ENCODE peak calls at places on chromosomes 11 and 22, in four cellular contexts. Z is hypothalamus, W is anterior cingulate cortex, O is neuronal stem cell. V is an unnamed sample.

GRCh38 chr11:324131-324530 is 3.5 kb upstream of the IFITM3 start:
- DNase-seq in Z (no peak), W (no peak), O (no peak), V (no peak)

GRCh38 chr22:24106385-24107381 is 74.6 kb upstream of the SUSD2 start:
- DNase-seq in Z (no peak), W (no peak), O (no peak), V (no peak)

GRCh38 chr11:75911459-75911858 is 96.4 kb downstream of the UVRAG start:
- DNase-seq in Z (no peak), W (no peak), O (no peak), V (no peak)

GRCh38 chr11:8034604-8035224 is 46.3 kb upstream of the TUB start:
- DNase-seq in Z (no peak), W (no peak), O (no peak), V (no peak)

GRCh38 chr11:126615819-126616218 is 260.3 kb downstream of the ST3GAL4 start:
- DNase-seq in Z (no peak), W (no peak), O (no peak), V (no peak)

GRCh38 chr11:6249822-6250555 is 9.6 kb upstream of the CCKBR start:
- DNase-seq in Z (no peak), W (peak), O (no peak), V (no peak)

GRCh38 chr11:30830666-30831065 is 244.5 kb upstream of the MPPED2 start:
- DNase-seq in Z (no peak), W (no peak), O (no peak), V (no peak)

GRCh38 chr11:111598546-111598945 is 3.7 kb upstream of the SIK2 start:
- DNase-seq in Z (no peak), W (no peak), O (no peak), V (no peak)

GRCh38 chr11:71562120-71562519 is 3.2 kb upstream of the KRTAP5-10 start:
- DNase-seq in Z (no peak), W (no peak), O (no peak), V (no peak)

GRCh38 chr11:16986434-16987204 is 27.6 kb downstream of the PLEKHA7 start:
- DNase-seq in Z (no peak), W (no peak), O (no peak), V (no peak)

GRCh38 chr22:41280065-41280464 is 5.9 kb downstream of the RANGAP1 start:
- DNase-seq in Z (no peak), W (no peak), O (no peak), V (no peak)

GRCh38 chr22:46129390-46130041 is 20.8 kb upstream of the PPARA start:
- DNase-seq in Z (no peak), W (no peak), O (no peak), V (no peak)

GRCh38 chr11:77908835-77909234 is 85.6 kb downstream of the INTS4 start:
- DNase-seq in Z (no peak), W (no peak), O (no peak), V (no peak)

GRCh38 chr22:44202261-44202789 is 21.6 kb downstream of the PARVG start:
- DNase-seq in Z (no peak), W (no peak), O (no peak), V (no peak)

GRCh38 chr11:6319879-6320410 is 356 bp downstream of the CAVIN3 start:
- DNase-seq in Z (no peak), W (no peak), O (peak), V (no peak)

GRCh38 chr22:38313384-38313955 is 3.8 kb downstream of the CSNK1E start:
- DNase-seq in Z (peak), W (no peak), O (no peak), V (no peak)

GRCh38 chr11:72334651-72335050 is 90.7 kb upstream of the PHOX2A start:
- DNase-seq in Z (no peak), W (no peak), O (no peak), V (no peak)

GRCh38 chr11:5123802-5124521 is 14.2 kb downstream of the OR52A5 start:
- DNase-seq in Z (no peak), W (peak), O (peak), V (peak)

GRCh38 chr22:42258126-42258525 is 12.3 kb downstream of the TCF20 start:
- DNase-seq in Z (no peak), W (no peak), O (no peak), V (no peak)

GRCh38 chr11:67267188-67268035 is 1.1 kb downstream of the GRK2 start:
- DNase-seq in Z (no peak), W (no peak), O (no peak), V (no peak)

GRCh38 chr11:29272019-29272654 is 744.7 kb downstream of the KCNA4 start:
- DNase-seq in Z (no peak), W (no peak), O (no peak), V (no peak)

GRCh38 chr11:45489281-45489906 is 176.0 kb downstream of the CHST1 start:
- DNase-seq in Z (no peak), W (no peak), O (no peak), V (no peak)

GRCh38 chr11:125404136-125404810 is 91.8 kb downstream of the FEZ1 start:
- DNase-seq in Z (no peak), W (no peak), O (peak), V (no peak)

GRCh38 chr11:14669958-14670357 is 26.4 kb downstream of the PDE3B start:
- DNase-seq in Z (no peak), W (no peak), O (no peak), V (no peak)

GRCh38 chr11:78381867-78382266 is 35.8 kb downstream of the GAB2 start:
- DNase-seq in Z (no peak), W (no peak), O (no peak), V (no peak)

GRCh38 chr11:6594142-6594768 is 9.2 kb downstream of the RRP8 start:
- DNase-seq in Z (no peak), W (no peak), O (no peak), V (no peak)

GRCh38 chr11:128407962-128408361 is 179.4 kb downstream of the ETS1 start:
- DNase-seq in Z (no peak), W (no peak), O (no peak), V (no peak)

GRCh38 chr11:115145316-115145715 is 358.9 kb downstream of the CADM1 start:
- DNase-seq in Z (no peak), W (no peak), O (no peak), V (no peak)

GRCh38 chr11:34653851-34654490 is 33.1 kb downstream of the EHF start:
- DNase-seq in Z (no peak), W (no peak), O (no peak), V (no peak)

GRCh38 chr11:73833067-73833466 is 43.6 kb downstream of the COA4 start:
- DNase-seq in Z (no peak), W (no peak), O (no peak), V (no peak)

GRCh38 chr11:9704620-9705019 is 40.7 kb downstream of the SWAP70 start:
- DNase-seq in Z (no peak), W (no peak), O (no peak), V (no peak)

GRCh38 chr22:25900880-25901279 is 158.9 kb downstream of the MYO18B start:
- DNase-seq in Z (peak), W (peak), O (no peak), V (no peak)

GRCh38 chr11:60528465-60528864 is 13.3 kb downstream of the MS4A13 start:
- DNase-seq in Z (no peak), W (no peak), O (no peak), V (no peak)

GRCh38 chr11:19332476-19332875 is 91.7 kb upstream of the E2F8 start:
- DNase-seq in Z (no peak), W (no peak), O (no peak), V (no peak)